ENCODE peak calls at places on chromosomes 4 and X, in six cellular contexts. Y is left cardiac atrium; S is central memory CD4-positive, alpha-beta T cell; I is SHP77; U is posterior cingulate gyrus; L is non-pigmented ciliary epithelial cell. Z is an unnamed sample.

GRCh38 chr4:184755278-184755677 is 21.4 kb upstream of the CENPU start:
- DNase-seq in L (no peak), S (no peak), U (no peak), I (no peak), Y (no peak), Z (no peak)

GRCh38 chr4:23584024-23584423 is 305.8 kb downstream of the PPARGC1A start:
- DNase-seq in U (no peak), I (no peak), Y (no peak), S (no peak), L (no peak), Z (no peak)

GRCh38 chrX:27915617-27916016 is 65.6 kb downstream of the DCAF8L1 start:
- DNase-seq in U (no peak), I (no peak), L (no peak), Y (no peak), S (no peak), Z (no peak)

GRCh38 chr4:4780634-4781287 is 78.7 kb upstream of the MSX1 start:
- DNase-seq in U (no peak), S (no peak), I (no peak), L (peak), Y (no peak), Z (no peak)

GRCh38 chr4:123250843-123251242 is 145.8 kb upstream of the SPRY1 start:
- DNase-seq in I (no peak), S (no peak), Y (peak), L (peak), U (no peak), Z (peak)

GRCh38 chrX:28910501-28910900 is 323.3 kb downstream of the IL1RAPL1 start:
- DNase-seq in U (no peak), L (no peak), Y (no peak), I (no peak), S (no peak), Z (no peak)

GRCh38 chr4:44118971-44119680 is 329.5 kb downstream of the KCTD8 start:
- DNase-seq in L (peak), I (no peak), S (no peak), U (no peak), Y (no peak), Z (no peak)

GRCh38 chr4:180513076-180513475 is 1730.1 kb upstream of the TENM3 start:
- DNase-seq in L (no peak), I (peak), Y (no peak), U (no peak), S (no peak), Z (no peak)

GRCh38 chrX:65668362-65669310 is 1.2 kb downstream of the MSN start:
- DNase-seq in L (no peak), Y (peak), I (peak), U (peak), S (peak), Z (peak)

GRCh38 chr4:55351824-55352223 is 5.8 kb downstream of the SRD5A3 start:
- DNase-seq in S (no peak), Y (no peak), U (no peak), I (no peak), L (no peak), Z (no peak)

GRCh38 chr4:169030575-169030982 is 20.5 kb upstream of the CBR4 start:
- DNase-seq in L (no peak), Y (no peak), I (no peak), S (no peak), U (no peak), Z (no peak)

GRCh38 chrX:15674514-15674898 is 9.9 kb upstream of the CLTRN start:
- DNase-seq in Y (peak), L (no peak), U (peak), S (no peak), I (peak), Z (peak)

GRCh38 chr4:52102587-52102986 is 51.5 kb downstream of the SPATA18 start:
- DNase-seq in I (no peak), S (no peak), U (no peak), L (no peak), Y (no peak), Z (no peak)

GRCh38 chrX:62928906-62929305 is 422.2 kb downstream of the SPIN4 start:
- DNase-seq in U (no peak), S (no peak), L (no peak), Y (no peak), I (no peak), Z (no peak)

GRCh38 chrX:131970347-131970746 is 52.8 kb upstream of the STK26 start:
- DNase-seq in L (no peak), Y (no peak), S (no peak), I (no peak), U (no peak), Z (no peak)

GRCh38 chr4:24067781-24068193 is 177.9 kb upstream of the PPARGC1A start:
- DNase-seq in L (peak), I (peak), Y (peak), U (no peak), S (no peak), Z (peak)

GRCh38 chr4:29805245-29805644 is 914.9 kb upstream of the PCDH7 start:
- DNase-seq in U (no peak), L (no peak), I (no peak), Y (no peak), S (no peak), Z (no peak)

GRCh38 chr4:105296672-105297071 is 150.0 kb downstream of the TET2 start:
- DNase-seq in I (no peak), Y (no peak), U (no peak), L (no peak), S (no peak), Z (no peak)

GRCh38 chrX:21958888-21959287 is 18.4 kb downstream of the SMS start:
- DNase-seq in I (no peak), Y (no peak), L (no peak), U (no peak), S (no peak), Z (no peak)

GRCh38 chrX:130975947-130976346 is 72.9 kb upstream of the ENOX2 start:
- DNase-seq in S (peak), L (peak), Y (no peak), I (peak), U (no peak), Z (no peak)

GRCh38 chrX:145532176-145532780 is 285.0 kb downstream of the SPANXN1 start:
- DNase-seq in L (no peak), U (no peak), S (no peak), Y (no peak), I (no peak), Z (no peak)

GRCh38 chrX:118631586-118631985 is 95.8 kb upstream of the IL13RA1 start:
- DNase-seq in U (no peak), S (no peak), L (no peak), I (no peak), Y (no peak), Z (no peak)

GRCh38 chr4:826508-827208 is 729 bp upstream of the CPLX1 start:
- DNase-seq in L (no peak), S (no peak), U (no peak), I (no peak), Y (no peak), Z (no peak)

GRCh38 chr4:102299708-102300107 is 45.6 kb downstream of the SLC39A8 start:
- DNase-seq in Y (peak), L (peak), U (no peak), I (peak), S (peak), Z (peak)

GRCh38 chr4:94534401-94535312 is 82.9 kb downstream of the PDLIM5 start:
- DNase-seq in L (no peak), Y (no peak), S (no peak), I (no peak), U (no peak), Z (no peak)

GRCh38 chr4:185932491-185932890 is 120.5 kb upstream of the SORBS2 start:
- DNase-seq in S (no peak), I (no peak), Y (no peak), L (no peak), U (no peak), Z (no peak)

GRCh38 chr4:40205259-40206198 is 8.7 kb downstream of the RHOH start:
- DNase-seq in S (no peak), L (no peak), U (no peak), Y (no peak), I (no peak), Z (no peak)

GRCh38 chr4:153409412-153409811 is 56.7 kb upstream of the TMEM131L start:
- DNase-seq in S (no peak), U (no peak), L (no peak), Y (no peak), I (no peak), Z (no peak)

GRCh38 chr4:184170996-184171395 is 46.7 kb downstream of the ENPP6 start:
- DNase-seq in U (no peak), S (no peak), L (peak), Y (no peak), I (peak), Z (no peak)

GRCh38 chr4:3805731-3806130 is 39.5 kb downstream of the ADRA2C start:
- DNase-seq in L (no peak), Y (no peak), S (no peak), I (no peak), U (no peak), Z (no peak)

GRCh38 chr4:165137205-165137604 is 24.5 kb upstream of the TMEM192 start:
- DNase-seq in S (no peak), L (no peak), U (no peak), I (no peak), Y (no peak), Z (no peak)

GRCh38 chr4:76897522-76898384 is at the start of gene SOWAHB:
- DNase-seq in I (no peak), S (peak), L (no peak), Y (no peak), U (no peak), Z (no peak)

GRCh38 chrX:64580605-64581004 is 185.4 kb upstream of the MTMR8 start:
- DNase-seq in I (no peak), U (no peak), S (no peak), L (no peak), Y (no peak), Z (no peak)

GRCh38 chrX:140034916-140035315 is 69.6 kb upstream of the CXorf66 start:
- DNase-seq in I (no peak), U (no peak), S (no peak), Y (no peak), L (no peak), Z (no peak)

GRCh38 chrX:48683411-48683982 is at the start of gene WAS:
- DNase-seq in S (peak), L (no peak), Y (no peak), I (no peak), U (no peak), Z (no peak)

GRCh38 chr4:39036172-39036571 is 4.0 kb upstream of the TMEM156 start:
- DNase-seq in Y (no peak), S (no peak), U (no peak), I (no peak), L (no peak), Z (no peak)

GRCh38 chr4:80268081-80268823 is 1.8 kb downstream of the FGF5 start:
- DNase-seq in L (no peak), I (no peak), Y (no peak), S (no peak), U (no peak), Z (no peak)

GRCh38 chr4:111943796-111944203 is 201.5 kb upstream of the FAM241A start:
- DNase-seq in S (no peak), I (peak), L (no peak), U (no peak), Y (peak), Z (no peak)

GRCh38 chr4:47686294-47686872 is 151.5 kb downstream of the CORIN start:
- DNase-seq in Y (peak), I (no peak), S (peak), L (no peak), U (peak), Z (no peak)